ENCODE peak calls at places on chromosome 9, in five cellular contexts. K, R, O, Y and P are unnamed samples.

GRCh38 chr9:122213589-122214413 is 15.0 kb downstream of the LHX6 start:
- DNase-seq in R (peak; percentile 68), Y (no peak), K (peak; percentile 38), O (no peak), P (peak; percentile 87)

GRCh38 chr9:135476981-135477380 is 2.6 kb upstream of the PPP1R26 start:
- DNase-seq in O (no peak), R (no peak), K (no peak), Y (no peak), P (peak; percentile 20)

GRCh38 chr9:129176786-129177442 is 1.1 kb downstream of the IER5L start:
- DNase-seq in Y (no peak), O (peak; percentile 20), K (no peak), R (peak; percentile 57), P (peak; percentile 37)

GRCh38 chr9:128361296-128361980 is 9.7 kb upstream of the URM1 start:
- DNase-seq in O (no peak), R (no peak), K (no peak), Y (no peak), P (peak; percentile 29)

GRCh38 chr9:128628471-128629048 is 28.1 kb downstream of the DYNC2I2 start:
- DNase-seq in K (no peak), R (no peak), O (no peak), Y (no peak), P (no peak)

GRCh38 chr9:126293522-126293889 is 33.1 kb upstream of the MVB12B start:
- DNase-seq in K (no peak), R (no peak), O (no peak), Y (no peak), P (no peak)

GRCh38 chr9:86669442-86669841 is 277.9 kb downstream of the GAS1 start:
- DNase-seq in O (no peak), K (no peak), Y (no peak), R (no peak), P (peak; percentile 58)

GRCh38 chr9:4831119-4831518 is 38.4 kb downstream of the RCL1 start:
- DNase-seq in K (no peak), O (no peak), Y (no peak), R (no peak), P (peak; percentile 26)

GRCh38 chr9:75197521-75197920 is 109.2 kb downstream of the OSTF1 start:
- DNase-seq in O (no peak), R (no peak), K (no peak), Y (no peak), P (peak; percentile 23)

GRCh38 chr9:132160802-132161742 is 786 bp upstream of the NTNG2 start:
- DNase-seq in K (peak; percentile 34), R (peak; percentile 28), O (no peak), Y (peak; percentile 29), P (peak; percentile 48)

GRCh38 chr9:114289571-114290481 is 33.1 kb upstream of the ORM1 start:
- DNase-seq in K (no peak), Y (no peak), O (no peak), R (no peak), P (no peak)

GRCh38 chr9:133970581-133970900 is 21.6 kb downstream of the VAV2 start:
- DNase-seq in O (no peak), K (no peak), Y (no peak), R (no peak), P (no peak)

GRCh38 chr9:126000256-126000655 is 253.1 kb downstream of the PBX3 start:
- DNase-seq in K (no peak), O (no peak), R (no peak), Y (no peak), P (no peak)

GRCh38 chr9:101514056-101514455 is 19.6 kb upstream of the RNF20 start:
- DNase-seq in Y (no peak), O (no peak), R (no peak), K (no peak), P (peak; percentile 44)

GRCh38 chr9:100307061-100307460 is 45.7 kb downstream of the TEX10 start:
- DNase-seq in R (no peak), Y (no peak), O (no peak), K (no peak), P (no peak)

GRCh38 chr9:91208837-91209236 is 152.9 kb downstream of the AUH start:
- DNase-seq in R (no peak), O (no peak), K (no peak), Y (no peak), P (no peak)

GRCh38 chr9:63859475-63860215 is 1425.4 kb downstream of the FOXD4L5 start:
- DNase-seq in K (no peak), Y (no peak), O (no peak), R (peak; percentile 41), P (peak; percentile 8)

GRCh38 chr9:127128341-127129072 is 6.1 kb upstream of the ANGPTL2 start:
- DNase-seq in K (no peak), R (peak; percentile 11), O (no peak), Y (no peak), P (peak; percentile 86)

GRCh38 chr9:129514891-129515290 is 106.0 kb downstream of the C9orf50 start:
- DNase-seq in K (no peak), O (no peak), R (no peak), Y (no peak), P (no peak)

GRCh38 chr9:22343218-22343611 is 103.4 kb upstream of the DMRTA1 start:
- DNase-seq in R (no peak), K (no peak), O (no peak), Y (no peak), P (no peak)

GRCh38 chr9:16960084-16960483 is 89.6 kb upstream of the BNC2 start:
- DNase-seq in O (no peak), Y (peak; percentile 51), R (no peak), K (no peak), P (peak; percentile 23)

GRCh38 chr9:134263575-134263974 is 62.7 kb upstream of the RXRA start:
- DNase-seq in Y (no peak), O (no peak), K (no peak), R (no peak), P (no peak)

GRCh38 chr9:96874947-96875459 is 20.7 kb upstream of the ZNF782 start:
- DNase-seq in K (no peak), R (peak; percentile 68), Y (peak; percentile 9), O (no peak), P (peak; percentile 96)

GRCh38 chr9:137279741-137280477 is 2.4 kb downstream of the TOR4A start:
- DNase-seq in Y (no peak), R (no peak), K (no peak), O (no peak), P (no peak)

GRCh38 chr9:99130069-99130468 is 25.2 kb downstream of the TGFBR1 start:
- DNase-seq in R (no peak), Y (no peak), K (no peak), O (no peak), P (peak; percentile 46)

GRCh38 chr9:38053697-38054461 is 15.1 kb downstream of the SHB start:
- DNase-seq in O (no peak), K (no peak), R (no peak), Y (no peak), P (no peak)

GRCh38 chr9:134863306-134863902 is 17.2 kb upstream of the FCN2 start:
- DNase-seq in K (no peak), R (no peak), Y (no peak), O (no peak), P (no peak)

GRCh38 chr9:31168161-31168560 is 1216.3 kb upstream of the ACO1 start:
- DNase-seq in O (no peak), R (no peak), K (no peak), Y (no peak), P (peak; percentile 96)

GRCh38 chr9:131892890-131893289 is 153.0 kb upstream of the RAPGEF1 start:
- DNase-seq in Y (no peak), O (no peak), K (no peak), R (no peak), P (no peak)

GRCh38 chr9:93089024-93089423 is 7.0 kb upstream of the CARD19 start:
- DNase-seq in O (no peak), K (no peak), R (no peak), Y (no peak), P (no peak)

GRCh38 chr9:32672478-32672877 is 37.0 kb upstream of the TAF1L start:
- DNase-seq in Y (no peak), K (no peak), O (no peak), R (no peak), P (peak; percentile 85)

GRCh38 chr9:12739014-12739413 is 35.8 kb upstream of the LURAP1L start:
- DNase-seq in R (no peak), O (no peak), Y (no peak), K (no peak), P (peak; percentile 65)

GRCh38 chr9:2872307-2872940 is 28.5 kb upstream of the PUM3 start:
- DNase-seq in K (no peak), R (no peak), O (no peak), Y (peak; percentile 4), P (peak; percentile 61)

GRCh38 chr9:98796364-98797101 is at the start of gene ANKS6:
- DNase-seq in K (peak; percentile 71), R (peak; percentile 92), O (peak; percentile 66), Y (peak; percentile 33), P (peak; percentile 79)

GRCh38 chr9:127452481-127453092 is 1.3 kb downstream of the LRSAM1 start:
- DNase-seq in Y (no peak), R (peak; percentile 79), K (no peak), O (no peak), P (no peak)